ENCODE peak calls at places on chromosome 15, in ten cellular contexts. K, Z, M, A, J, L, B, H, G and F are unnamed samples.

GRCh38 chr15:81271761-81272644 is 51.9 kb downstream of the STARD5 start:
- DNase-seq in K (no peak), Z (no peak), M (no peak), A (no peak), J (no peak), L (no peak), B (no peak), H (no peak), G (no peak), F (no peak)

GRCh38 chr15:58484794-58485600 is 53.2 kb downstream of the LIPC start:
- DNase-seq in K (no peak), Z (no peak), M (no peak), A (no peak), J (no peak), L (no peak), B (peak), H (no peak), G (no peak), F (no peak)

GRCh38 chr15:40751745-40752144 is 3.3 kb downstream of the RMDN3 start:
- DNase-seq in K (no peak), Z (no peak), M (no peak), A (no peak), J (no peak), L (no peak), B (no peak), H (no peak), G (no peak), F (no peak)

GRCh38 chr15:29090617-29091466 is 178.8 kb downstream of the NSMCE3 start:
- DNase-seq in K (peak), Z (peak), M (peak), A (peak), J (peak), L (peak), B (peak), H (no peak), G (no peak), F (no peak)

GRCh38 chr15:76062282-76062681 is 2.5 kb downstream of the TMEM266 start:
- DNase-seq in K (no peak), Z (no peak), M (peak), A (no peak), J (no peak), L (no peak), B (no peak), H (no peak), G (no peak), F (no peak)

GRCh38 chr15:58438956-58439355 is 7.2 kb downstream of the LIPC start:
- DNase-seq in K (peak), Z (no peak), M (peak), A (peak), J (no peak), L (no peak), B (peak), H (peak), G (no peak), F (no peak)

GRCh38 chr15:35260961-35261360 is 175.9 kb upstream of the NANOGP8 start:
- DNase-seq in K (no peak), Z (no peak), M (no peak), A (no peak), J (no peak), L (no peak), B (no peak), H (no peak), G (no peak), F (no peak)

GRCh38 chr15:35252351-35252865 is 167.3 kb upstream of the NANOGP8 start:
- DNase-seq in K (no peak), Z (no peak), M (no peak), A (no peak), J (no peak), L (no peak), B (no peak), H (no peak), G (no peak), F (peak)

GRCh38 chr15:42143356-42143755 is 13.1 kb downstream of the PLA2G4F start:
- DNase-seq in K (no peak), Z (no peak), M (no peak), A (no peak), J (no peak), L (no peak), B (no peak), H (no peak), G (no peak), F (no peak)

GRCh38 chr15:51111061-51111460 is 16.4 kb upstream of the TNFAIP8L3 start:
- DNase-seq in K (no peak), Z (no peak), M (peak), A (no peak), J (no peak), L (no peak), B (no peak), H (no peak), G (no peak), F (no peak)

GRCh38 chr15:61700803-61701202 is 359.4 kb downstream of the VPS13C start:
- DNase-seq in K (no peak), Z (no peak), M (no peak), A (no peak), J (no peak), L (no peak), B (no peak), H (no peak), G (no peak), F (no peak)

GRCh38 chr15:88126695-88127476 is 129.7 kb downstream of the NTRK3 start:
- DNase-seq in K (peak), Z (no peak), M (peak), A (no peak), J (no peak), L (no peak), B (no peak), H (peak), G (no peak), F (no peak)

GRCh38 chr15:75070674-75071073 is 47.3 kb downstream of the PPCDC start:
- DNase-seq in K (no peak), Z (no peak), M (no peak), A (no peak), J (no peak), L (no peak), B (no peak), H (no peak), G (no peak), F (no peak)

GRCh38 chr15:62482715-62483429 is 317.8 kb upstream of the C2CD4B start:
- DNase-seq in K (peak), Z (no peak), M (peak), A (peak), J (no peak), L (no peak), B (peak), H (peak), G (no peak), F (no peak)

GRCh38 chr15:84846269-84846668 is 29.1 kb downstream of the ALPK3 start:
- DNase-seq in K (no peak), Z (no peak), M (no peak), A (no peak), J (no peak), L (no peak), B (no peak), H (no peak), G (no peak), F (no peak)

GRCh38 chr15:75232252-75232813 is 25.8 kb upstream of the GOLGA6C start:
- DNase-seq in K (no peak), Z (no peak), M (no peak), A (no peak), J (no peak), L (no peak), B (no peak), H (no peak), G (no peak), F (no peak)

GRCh38 chr15:42584031-42584765 is 8.8 kb downstream of the STARD9 start:
- DNase-seq in K (no peak), Z (no peak), M (peak), A (no peak), J (no peak), L (no peak), B (no peak), H (no peak), G (no peak), F (peak)

GRCh38 chr15:71117906-71118305 is 2.6 kb downstream of the THSD4 start:
- DNase-seq in K (no peak), Z (no peak), M (no peak), A (no peak), J (no peak), L (no peak), B (no peak), H (no peak), G (no peak), F (no peak)

GRCh38 chr15:29369261-29369660 is 99.6 kb upstream of the NSMCE3 start:
- DNase-seq in K (no peak), Z (no peak), M (no peak), A (no peak), J (no peak), L (no peak), B (no peak), H (no peak), G (no peak), F (no peak)

GRCh38 chr15:86079491-86080266 is at the start of gene AGBL1:
- DNase-seq in K (no peak), Z (no peak), M (no peak), A (no peak), J (no peak), L (no peak), B (no peak), H (no peak), G (no peak), F (no peak)

GRCh38 chr15:68364028-68364659 is 67.8 kb downstream of the ITGA11 start:
- DNase-seq in K (no peak), Z (no peak), M (peak), A (no peak), J (no peak), L (no peak), B (no peak), H (no peak), G (no peak), F (no peak)

GRCh38 chr15:84079885-84080777 is 155.4 kb upstream of the GOLGA6L4 start:
- DNase-seq in K (peak), Z (peak), M (peak), A (no peak), J (peak), L (peak), B (peak), H (peak), G (peak), F (no peak)

GRCh38 chr15:56342653-56343052 is 22.6 kb upstream of the TEX9 start:
- DNase-seq in K (no peak), Z (no peak), M (no peak), A (no peak), J (no peak), L (no peak), B (no peak), H (no peak), G (peak), F (no peak)

GRCh38 chr15:99703603-99704443 is 29.4 kb downstream of the LYSMD4 start:
- DNase-seq in K (peak), Z (no peak), M (peak), A (peak), J (no peak), L (no peak), B (peak), H (peak), G (no peak), F (peak)

GRCh38 chr15:82543155-82543554 is 2.9 kb upstream of the RPS17 start:
- DNase-seq in K (no peak), Z (no peak), M (peak), A (no peak), J (no peak), L (no peak), B (peak), H (no peak), G (no peak), F (no peak)

GRCh38 chr15:85048430-85048829 is 66.8 kb downstream of the PDE8A start:
- DNase-seq in K (no peak), Z (no peak), M (peak), A (peak), J (no peak), L (no peak), B (no peak), H (no peak), G (no peak), F (no peak)

GRCh38 chr15:42155546-42156265 is 730 bp downstream of the PLA2G4F start:
- DNase-seq in K (peak), Z (no peak), M (no peak), A (peak), J (no peak), L (no peak), B (no peak), H (no peak), G (no peak), F (no peak)

GRCh38 chr15:68674975-68675374 is 96.2 kb downstream of the CORO2B start:
- DNase-seq in K (no peak), Z (no peak), M (no peak), A (no peak), J (no peak), L (no peak), B (peak), H (no peak), G (no peak), F (peak)